ENCODE peak calls at places on chromosomes 4 and X, in nine cellular contexts. D is mammary epithelial cell; V is aorta; F is stomach; Q is CD8-positive, alpha-beta memory T cell; E is left lung; B is lower lobe of right lung; N is endothelial cell of umbilical vein; K is GM23248. H is an unnamed sample.
A peak's percentile ranks its signal among the peaks of the same experiment; 100 is the strongest.

GRCh38 chr4:38663021-38663800 is 788 bp upstream of the KLF3 start:
- DNase-seq in B (no peak), F (peak; percentile 34), K (peak; percentile 60), V (no peak), E (no peak), Q (no peak), N (peak; percentile 75), D (no peak), H (peak; percentile 50)

GRCh38 chr4:90357117-90357710 is 230.0 kb downstream of the CCSER1 start:
- DNase-seq in N (peak; percentile 71), V (no peak), K (peak; percentile 67), Q (no peak), F (no peak), D (peak; percentile 36), E (no peak), B (no peak), H (no peak)

GRCh38 chrX:46218373-46218772 is 326.8 kb downstream of the ZNF674 start:
- DNase-seq in F (no peak), N (no peak), D (peak; percentile 13), B (no peak), V (no peak), Q (no peak), K (no peak), E (no peak), H (no peak)

GRCh38 chr4:84971319-84971932 is 4.9 kb upstream of the WDFY3 start:
- DNase-seq in D (peak; percentile 35), V (no peak), E (no peak), F (no peak), B (no peak), N (peak; percentile 63), K (peak; percentile 83), Q (no peak), H (no peak)

GRCh38 chr4:163495900-163496299 is 1.4 kb downstream of the TMA16 start:
- DNase-seq in V (no peak), B (no peak), E (no peak), K (no peak), N (peak; percentile 23), Q (peak; percentile 20), D (peak; percentile 1), F (no peak), H (no peak)

GRCh38 chr4:33262809-33263208 is 2542.6 kb downstream of the PCDH7 start:
- DNase-seq in Q (no peak), F (no peak), N (no peak), B (no peak), K (peak; percentile 7), E (no peak), D (no peak), V (no peak), H (no peak)

GRCh38 chrX:48306175-48306574 is 50.3 kb downstream of the SSX3 start:
- DNase-seq in K (no peak), V (no peak), D (no peak), E (no peak), F (no peak), N (no peak), B (no peak), Q (no peak), H (no peak)

GRCh38 chr4:78518551-78518950 is 33.0 kb upstream of the ANXA3 start:
- DNase-seq in Q (no peak), F (no peak), B (no peak), N (peak; percentile 76), E (no peak), K (no peak), D (no peak), V (no peak), H (no peak)

GRCh38 chr4:73434311-73434710 is 1.7 kb upstream of the AFP start:
- DNase-seq in D (no peak), K (peak; percentile 47), E (no peak), N (peak; percentile 25), V (no peak), Q (no peak), F (no peak), B (no peak), H (no peak)

GRCh38 chr4:2873329-2873728 is 29.7 kb downstream of the ADD1 start:
- DNase-seq in D (no peak), K (no peak), B (no peak), V (no peak), F (no peak), Q (no peak), N (no peak), E (no peak), H (no peak)

GRCh38 chrX:32673193-32673592 is 538.2 kb downstream of the DMD start:
- DNase-seq in F (no peak), E (no peak), N (peak; percentile 0), K (no peak), B (no peak), Q (no peak), D (no peak), V (no peak), H (no peak)

GRCh38 chrX:43718956-43719355 is 62.9 kb downstream of the MAOA start:
- DNase-seq in Q (no peak), N (no peak), K (no peak), D (peak; percentile 67), V (no peak), F (no peak), E (no peak), B (no peak), H (no peak)

GRCh38 chrX:66638591-66639500 is at the start of gene EDA2R:
- DNase-seq in F (no peak), N (peak; percentile 30), B (peak; percentile 34), E (no peak), K (peak; percentile 82), Q (peak; percentile 7), D (peak; percentile 89), V (peak; percentile 74), H (no peak)

GRCh38 chrX:154142386-154142785 is 1.7 kb upstream of the OPN1LW start:
- DNase-seq in F (no peak), B (no peak), N (no peak), E (no peak), D (no peak), Q (no peak), V (no peak), K (no peak), H (no peak)

GRCh38 chr4:174365018-174365587 is 81.4 kb downstream of the CEP44 start:
- DNase-seq in V (no peak), Q (peak; percentile 11), D (no peak), N (peak; percentile 18), E (no peak), F (no peak), B (no peak), K (peak; percentile 64), H (no peak)

GRCh38 chr4:153987291-153987690 is 198.4 kb upstream of the SFRP2 start:
- DNase-seq in E (no peak), N (no peak), D (peak; percentile 50), V (no peak), B (no peak), K (peak; percentile 82), F (no peak), Q (no peak), H (no peak)

GRCh38 chrX:30577362-30577961 is at the start of gene TASL:
- DNase-seq in K (no peak), B (peak; percentile 46), F (no peak), E (no peak), N (no peak), Q (peak; percentile 50), D (no peak), V (no peak), H (no peak)

DNA sequence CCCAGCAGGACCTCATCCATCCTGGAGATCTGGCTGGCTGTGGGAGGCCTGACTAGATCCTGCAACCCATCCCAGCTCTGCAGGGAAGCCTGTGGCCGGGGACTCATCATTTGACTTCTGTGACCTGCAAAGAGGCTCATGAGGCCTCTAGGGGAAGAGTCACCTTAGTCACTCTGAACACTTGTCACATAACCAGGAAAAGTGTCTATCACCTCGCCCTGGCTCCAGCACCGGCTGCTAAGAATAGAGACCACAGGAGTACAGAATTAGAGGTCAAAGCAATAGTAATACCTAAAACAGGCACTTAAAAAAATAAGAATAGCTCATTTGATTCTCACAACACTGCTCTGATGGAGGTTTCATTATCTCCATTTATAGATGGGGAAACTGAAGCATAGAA is 3.8 kb upstream of the NSG1 start:
- DNase-seq in F (no peak), V (peak; percentile 40), B (no peak), N (no peak), Q (no peak), K (no peak), D (no peak), E (no peak), H (no peak)
- H3K27ac ChIP-seq in F (no peak overlapping the region), V (no peak overlapping the region), B (no peak overlapping the region), N (no peak overlapping the region), Q (no peak overlapping the region), K (no peak overlapping the region), D (no peak overlapping the region), E (no peak overlapping the region), H (no peak overlapping the region)

GRCh38 chrX:151538190-151539122 is 25.0 kb upstream of the PASD1 start:
- DNase-seq in B (no peak), F (no peak), Q (no peak), E (no peak), D (peak; percentile 21), K (peak; percentile 2), V (no peak), N (no peak), H (no peak)

GRCh38 chrX:151543706-151544105 is 19.8 kb upstream of the PASD1 start:
- DNase-seq in V (no peak), N (no peak), D (peak; percentile 45), F (no peak), Q (no peak), K (no peak), B (no peak), E (no peak), H (no peak)
- H3K27me3 ChIP-seq in V (no peaks in the 10 kb centered on the region), N (no peaks in the 10 kb centered on the region), D (no peaks in the 10 kb centered on the region), F (no peaks in the 10 kb centered on the region), Q (no peaks in the 10 kb centered on the region), K (no peaks in the 10 kb centered on the region), B (no peaks in the 10 kb centered on the region), E (no peaks in the 10 kb centered on the region), H (no peaks in the 10 kb centered on the region)

GRCh38 chr4:24321151-24321550 is 263.2 kb downstream of the DHX15 start:
- DNase-seq in K (peak; percentile 42), N (no peak), V (no peak), F (no peak), D (no peak), E (no peak), B (no peak), Q (no peak), H (no peak)
- H3K4me1 ChIP-seq in K (no peaks in the 10 kb centered on the region), N (no peaks in the 10 kb centered on the region), V (no peaks in the 10 kb centered on the region), F (peaks cover 4% of the 10 kb centered on the region), D (no peaks in the 10 kb centered on the region), E (no peaks in the 10 kb centered on the region), B (no peaks in the 10 kb centered on the region), Q (no peaks in the 10 kb centered on the region), H (peaks cover 13% of the 10 kb centered on the region)

GRCh38 chr4:123952530-123953274 is 556.1 kb downstream of the SPRY1 start:
- DNase-seq in D (peak; percentile 74), B (no peak), F (no peak), Q (no peak), K (peak; percentile 74), V (no peak), N (no peak), E (no peak), H (no peak)
- H3K27ac ChIP-seq in D (no peak overlapping the region), B (no peak overlapping the region), F (no peak overlapping the region), Q (no peak overlapping the region), K (peak overlapping the region; percentile 50), V (no peak overlapping the region), N (no peak overlapping the region), E (no peak overlapping the region), H (no peak overlapping the region)

H was measured in esophagus squamous epithelium.